ENCODE peak calls at places on chromosomes 16 and 17, in nine cellular contexts. One of them, this sample, is unnamed.

GRCh38 chr17:35242158-35242804 is 591 bp upstream of the SLFN5 start:
- DNase-seq in AG09309: no peak
- DNase-seq in H9: peak; percentile 95
- DNase-seq in PC-9: peak; percentile 81
- DNase-seq in GM13977: peak; percentile 87
- DNase-seq in mammary epithelial cell: peak; percentile 93
- DNase-seq in fibroblast of mammary gland: peak; percentile 33
- DNase-seq in hepatocyte: peak; percentile 88
- DNase-seq in GM13976: peak; percentile 86
- DNase-seq in this sample: peak; percentile 23

GRCh38 chr17:37538991-37539659 is 49.4 kb downstream of the DUSP14 start:
- DNase-seq in PC-9: no peak
- DNase-seq in fibroblast of mammary gland: no peak
- DNase-seq in hepatocyte: no peak
- DNase-seq in GM13977: no peak
- DNase-seq in AG09309: no peak
- DNase-seq in H9: no peak
- DNase-seq in mammary epithelial cell: no peak
- DNase-seq in GM13976: no peak
- DNase-seq in this sample: no peak

GRCh38 chr16:85983606-85984005 is 84.6 kb downstream of the IRF8 start:
- DNase-seq in PC-9: no peak
- DNase-seq in GM13977: no peak
- DNase-seq in fibroblast of mammary gland: no peak
- DNase-seq in mammary epithelial cell: no peak
- DNase-seq in H9: no peak
- DNase-seq in hepatocyte: no peak
- DNase-seq in GM13976: no peak
- DNase-seq in AG09309: no peak
- DNase-seq in this sample: no peak

GRCh38 chr16:72819345-72819744 is 228.6 kb downstream of the ZFHX3 start:
- DNase-seq in fibroblast of mammary gland: peak; percentile 88
- DNase-seq in H9: no peak
- DNase-seq in mammary epithelial cell: peak; percentile 28
- DNase-seq in GM13976: no peak
- DNase-seq in AG09309: peak; percentile 48
- DNase-seq in PC-9: no peak
- DNase-seq in hepatocyte: no peak
- DNase-seq in GM13977: no peak
- DNase-seq in this sample: peak; percentile 87

GRCh38 chr16:26905336-26905735 is 161.4 kb upstream of the C16orf82 start:
- DNase-seq in fibroblast of mammary gland: peak; percentile 43
- DNase-seq in GM13977: no peak
- DNase-seq in PC-9: no peak
- DNase-seq in H9: no peak
- DNase-seq in hepatocyte: no peak
- DNase-seq in AG09309: no peak
- DNase-seq in mammary epithelial cell: no peak
- DNase-seq in GM13976: no peak
- DNase-seq in this sample: no peak

GRCh38 chr16:66656547-66656946 is 40.0 kb downstream of the CMTM4 start:
- DNase-seq in hepatocyte: no peak
- DNase-seq in mammary epithelial cell: peak; percentile 27
- DNase-seq in AG09309: no peak
- DNase-seq in GM13976: no peak
- DNase-seq in fibroblast of mammary gland: peak; percentile 92
- DNase-seq in GM13977: no peak
- DNase-seq in H9: no peak
- DNase-seq in PC-9: no peak
- DNase-seq in this sample: peak; percentile 18

GRCh38 chr17:39231587-39232551 is 6.1 kb upstream of the STAC2 start:
- DNase-seq in mammary epithelial cell: no peak
- DNase-seq in H9: peak; percentile 89
- DNase-seq in AG09309: no peak
- DNase-seq in GM13977: peak; percentile 80
- DNase-seq in hepatocyte: peak; percentile 63
- DNase-seq in GM13976: peak; percentile 88
- DNase-seq in fibroblast of mammary gland: peak; percentile 38
- DNase-seq in PC-9: no peak
- DNase-seq in this sample: peak; percentile 21

GRCh38 chr17:33322063-33322462 is 29.0 kb upstream of the ASIC2 start:
- DNase-seq in mammary epithelial cell: no peak
- DNase-seq in hepatocyte: no peak
- DNase-seq in fibroblast of mammary gland: peak; percentile 44
- DNase-seq in AG09309: no peak
- DNase-seq in PC-9: no peak
- DNase-seq in GM13977: no peak
- DNase-seq in GM13976: no peak
- DNase-seq in H9: no peak
- DNase-seq in this sample: no peak

GRCh38 chr16:49441366-49441780 is 67.8 kb downstream of the C16orf78 start:
- DNase-seq in mammary epithelial cell: no peak
- DNase-seq in AG09309: no peak
- DNase-seq in H9: peak; percentile 87
- DNase-seq in GM13977: peak; percentile 79
- DNase-seq in hepatocyte: peak; percentile 39
- DNase-seq in fibroblast of mammary gland: no peak
- DNase-seq in PC-9: no peak
- DNase-seq in GM13976: peak; percentile 87
- DNase-seq in this sample: no peak

GRCh38 chr17:59649886-59650285 is 30.2 kb downstream of the CLTC start:
- DNase-seq in fibroblast of mammary gland: no peak
- DNase-seq in hepatocyte: no peak
- DNase-seq in GM13977: no peak
- DNase-seq in mammary epithelial cell: no peak
- DNase-seq in H9: no peak
- DNase-seq in PC-9: no peak
- DNase-seq in GM13976: no peak
- DNase-seq in AG09309: no peak
- DNase-seq in this sample: no peak

GRCh38 chr17:80656590-80656989 is 112.0 kb downstream of the RPTOR start:
- DNase-seq in mammary epithelial cell: no peak
- DNase-seq in PC-9: no peak
- DNase-seq in GM13976: peak; percentile 46
- DNase-seq in GM13977: no peak
- DNase-seq in hepatocyte: no peak
- DNase-seq in H9: no peak
- DNase-seq in fibroblast of mammary gland: no peak
- DNase-seq in AG09309: no peak
- DNase-seq in this sample: no peak

GRCh38 chr17:80089762-80090161 is 11.6 kb upstream of the GAA start:
- DNase-seq in hepatocyte: no peak
- DNase-seq in PC-9: no peak
- DNase-seq in GM13976: no peak
- DNase-seq in H9: no peak
- DNase-seq in GM13977: no peak
- DNase-seq in AG09309: no peak
- DNase-seq in mammary epithelial cell: no peak
- DNase-seq in fibroblast of mammary gland: no peak
- DNase-seq in this sample: no peak

GRCh38 chr17:12927541-12928425 is 90.0 kb downstream of the ELAC2 start:
- DNase-seq in GM13977: no peak
- DNase-seq in mammary epithelial cell: no peak
- DNase-seq in GM13976: no peak
- DNase-seq in hepatocyte: peak; percentile 11
- DNase-seq in H9: no peak
- DNase-seq in PC-9: no peak
- DNase-seq in AG09309: peak; percentile 41
- DNase-seq in fibroblast of mammary gland: peak; percentile 47
- DNase-seq in this sample: no peak

GRCh38 chr17:43528319-43528987 is 17.7 kb downstream of the ETV4 start:
- DNase-seq in AG09309: no peak
- DNase-seq in GM13977: no peak
- DNase-seq in H9: no peak
- DNase-seq in GM13976: no peak
- DNase-seq in fibroblast of mammary gland: no peak
- DNase-seq in PC-9: no peak
- DNase-seq in hepatocyte: no peak
- DNase-seq in mammary epithelial cell: no peak
- DNase-seq in this sample: no peak

GRCh38 chr17:57849163-57849873 is 526 bp downstream of the MRPS23 start:
- DNase-seq in GM13976: no peak
- DNase-seq in fibroblast of mammary gland: no peak
- DNase-seq in mammary epithelial cell: no peak
- DNase-seq in GM13977: no peak
- DNase-seq in H9: no peak
- DNase-seq in hepatocyte: no peak
- DNase-seq in PC-9: no peak
- DNase-seq in AG09309: no peak
- DNase-seq in this sample: no peak

DNA sequence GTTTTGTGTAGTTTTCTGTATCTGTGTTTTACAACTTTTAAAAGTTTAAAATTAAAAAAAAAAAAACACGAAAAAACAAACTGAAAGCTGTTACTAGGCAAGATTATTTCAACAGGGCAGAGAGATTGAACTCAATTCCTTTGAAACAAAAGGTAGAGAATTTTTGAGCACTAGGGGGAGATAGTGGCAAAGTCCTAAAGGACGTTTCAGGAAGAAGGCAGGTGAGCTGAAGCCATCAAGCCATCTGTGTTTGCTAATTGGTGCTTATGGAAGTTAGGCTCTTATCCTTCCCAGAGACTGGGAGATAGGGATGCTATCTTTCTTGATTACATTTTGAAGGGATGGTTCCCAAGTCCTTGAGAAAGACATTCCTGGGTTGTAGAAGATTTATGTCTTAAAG is 70.6 kb upstream of the CLEC3A start:
- DNase-seq in PC-9: no peak
- DNase-seq in H9: no peak
- DNase-seq in fibroblast of mammary gland: no peak
- DNase-seq in GM13976: peak; percentile 53
- DNase-seq in mammary epithelial cell: peak; percentile 10
- DNase-seq in hepatocyte: peak; percentile 67
- DNase-seq in AG09309: no peak
- DNase-seq in GM13977: peak; percentile 47
- DNase-seq in this sample: no peak
- TF ChIP-seq CTCF in PC-9: peak; percentile 50
- TF ChIP-seq CTCF in H9: peak; percentile 80
- TF ChIP-seq CTCF in fibroblast of mammary gland: peak; percentile 9
- TF ChIP-seq CTCF in GM13976: peak; percentile 18
- TF ChIP-seq CTCF in mammary epithelial cell: peak; percentile 4
- TF ChIP-seq CTCF in hepatocyte: peak; percentile 46
- TF ChIP-seq CTCF in AG09309: no peak
- TF ChIP-seq CTCF in GM13977: peak; percentile 45
- TF ChIP-seq CTCF in this sample: no peak

DNA sequence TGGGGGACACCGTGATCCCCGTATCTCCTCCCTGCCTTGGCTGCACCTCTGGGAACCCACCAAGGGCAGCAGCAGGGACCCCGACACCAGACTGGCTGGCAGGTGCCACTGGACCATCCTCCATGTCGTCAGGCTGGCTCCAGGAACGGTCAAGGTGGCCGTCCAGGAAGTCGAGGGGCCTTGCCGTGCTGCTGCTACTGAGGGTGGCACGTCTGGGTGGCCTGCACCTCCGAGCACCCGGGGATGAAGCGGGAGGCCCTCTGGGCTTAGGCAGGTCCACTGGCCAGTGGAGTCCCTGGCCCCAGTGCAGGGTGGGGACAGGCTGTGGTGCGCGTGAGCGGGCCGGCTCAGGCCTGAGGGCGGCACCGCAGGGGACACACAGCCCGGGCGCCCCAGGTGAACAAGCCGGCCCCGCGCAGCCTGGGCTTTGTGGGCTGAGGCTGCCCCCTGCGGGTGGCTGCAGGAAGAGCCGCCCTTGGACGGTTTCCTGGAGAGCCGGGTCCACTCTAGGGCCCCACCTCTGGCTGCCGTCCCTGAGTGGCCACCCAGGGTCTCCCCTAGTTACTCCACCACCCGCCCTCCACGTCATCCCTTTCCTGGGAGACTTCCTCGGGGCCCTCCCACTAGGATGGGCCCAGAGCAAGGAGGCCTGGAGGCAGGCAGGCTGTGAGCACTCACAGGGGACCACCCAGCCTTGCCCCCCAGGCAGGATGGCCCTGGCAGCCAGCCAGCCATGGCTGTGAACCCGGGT is 42.8 kb upstream of the ZC3H18 start:
- DNase-seq in GM13977: peak; percentile 93
- DNase-seq in H9: peak; percentile 81
- DNase-seq in hepatocyte: peak; percentile 91
- DNase-seq in GM13976: peak; percentile 92
- DNase-seq in AG09309: no peak
- DNase-seq in PC-9: no peak
- DNase-seq in fibroblast of mammary gland: peak; percentile 55
- DNase-seq in mammary epithelial cell: peak; percentile 23
- DNase-seq in this sample: peak; percentile 4
- TF ChIP-seq CTCF in GM13977: peak; percentile 92
- TF ChIP-seq CTCF in H9: peak; percentile 96
- TF ChIP-seq CTCF in hepatocyte: peak; percentile 93
- TF ChIP-seq CTCF in GM13976: peak; percentile 82
- TF ChIP-seq CTCF in AG09309: peak; percentile 81
- TF ChIP-seq CTCF in PC-9: peak; percentile 86
- TF ChIP-seq CTCF in fibroblast of mammary gland: peak; percentile 60
- TF ChIP-seq CTCF in mammary epithelial cell: peak; percentile 56
- TF ChIP-seq CTCF in this sample: peak; percentile 92

GRCh38 chr16:81635336-81635947 is 143.6 kb upstream of the PLCG2 start:
- DNase-seq in AG09309: no peak
- DNase-seq in PC-9: no peak
- DNase-seq in GM13976: no peak
- DNase-seq in GM13977: no peak
- DNase-seq in fibroblast of mammary gland: no peak
- DNase-seq in H9: no peak
- DNase-seq in mammary epithelial cell: no peak
- DNase-seq in hepatocyte: no peak
- DNase-seq in this sample: no peak

GRCh38 chr16:81633680-81634379 is 145.3 kb upstream of the PLCG2 start:
- DNase-seq in GM13976: no peak
- DNase-seq in PC-9: no peak
- DNase-seq in GM13977: no peak
- DNase-seq in H9: no peak
- DNase-seq in mammary epithelial cell: no peak
- DNase-seq in fibroblast of mammary gland: no peak
- DNase-seq in hepatocyte: no peak
- DNase-seq in AG09309: no peak
- DNase-seq in this sample: no peak

GRCh38 chr16:81632392-81633146 is 146.5 kb upstream of the PLCG2 start:
- DNase-seq in H9: no peak
- DNase-seq in GM13976: no peak
- DNase-seq in hepatocyte: peak; percentile 62
- DNase-seq in AG09309: no peak
- DNase-seq in GM13977: no peak
- DNase-seq in mammary epithelial cell: no peak
- DNase-seq in fibroblast of mammary gland: peak; percentile 60
- DNase-seq in PC-9: peak; percentile 95
- DNase-seq in this sample: peak; percentile 84

GRCh38 chr16:81634380-81635121 is 144.5 kb upstream of the PLCG2 start:
- DNase-seq in mammary epithelial cell: no peak
- DNase-seq in AG09309: no peak
- DNase-seq in fibroblast of mammary gland: no peak
- DNase-seq in hepatocyte: no peak
- DNase-seq in H9: no peak
- DNase-seq in PC-9: no peak
- DNase-seq in GM13977: no peak
- DNase-seq in GM13976: no peak
- DNase-seq in this sample: no peak

GRCh38 chr16:81633147-81633619 is 145.9 kb upstream of the PLCG2 start:
- DNase-seq in PC-9: no peak
- DNase-seq in hepatocyte: no peak
- DNase-seq in fibroblast of mammary gland: no peak
- DNase-seq in mammary epithelial cell: no peak
- DNase-seq in AG09309: no peak
- DNase-seq in GM13976: no peak
- DNase-seq in H9: peak; percentile 76
- DNase-seq in GM13977: no peak
- DNase-seq in this sample: no peak
- TF ChIP-seq CTCF in PC-9: peak; percentile 87
- TF ChIP-seq CTCF in hepatocyte: peak; percentile 2
- TF ChIP-seq CTCF in fibroblast of mammary gland: no peak
- TF ChIP-seq CTCF in mammary epithelial cell: peak; percentile 37
- TF ChIP-seq CTCF in AG09309: peak; percentile 16
- TF ChIP-seq CTCF in GM13976: no peak
- TF ChIP-seq CTCF in H9: peak; percentile 58
- TF ChIP-seq CTCF in GM13977: no peak
- TF ChIP-seq CTCF in this sample: peak; percentile 62

GRCh38 chr16:29842732-29843346 is 20.2 kb downstream of the CDIPT start:
- DNase-seq in AG09309: no peak
- DNase-seq in H9: no peak
- DNase-seq in PC-9: no peak
- DNase-seq in hepatocyte: no peak
- DNase-seq in GM13977: no peak
- DNase-seq in GM13976: no peak
- DNase-seq in fibroblast of mammary gland: no peak
- DNase-seq in mammary epithelial cell: no peak
- DNase-seq in this sample: no peak
- TF ChIP-seq CTCF in AG09309: peak; percentile 4
- TF ChIP-seq CTCF in H9: peak; percentile 29
- TF ChIP-seq CTCF in PC-9: no peak
- TF ChIP-seq CTCF in hepatocyte: peak; percentile 12
- TF ChIP-seq CTCF in GM13977: no peak
- TF ChIP-seq CTCF in GM13976: no peak
- TF ChIP-seq CTCF in fibroblast of mammary gland: peak; percentile 14
- TF ChIP-seq CTCF in mammary epithelial cell: peak; percentile 5
- TF ChIP-seq CTCF in this sample: peak; percentile 28

This sample was measured in HFFc6.